ENCODE peak calls at places on chromosome 21, in four cellular contexts. I is K562, V is GM12878, B is HepG2. U is an unnamed sample.

GRCh38 chr21:28235169-28235892 is 757.3 kb downstream of the LTN1 start:
- DNase-seq in I (no peak), V (no peak), B (no peak), U (peak)

GRCh38 chr21:41208946-41209345 is 41.0 kb downstream of the BACE2 start:
- DNase-seq in I (no peak), V (no peak), B (no peak), U (no peak)

GRCh38 chr21:33078907-33079582 is 9.1 kb downstream of the OLIG1 start:
- DNase-seq in I (peak), V (peak), B (peak), U (no peak)

GRCh38 chr21:31397515-31397926 is 53.5 kb upstream of the TIAM1 start:
- DNase-seq in I (no peak), V (no peak), B (no peak), U (no peak)

GRCh38 chr21:15190837-15191236 is 126.0 kb upstream of the NRIP1 start:
- DNase-seq in I (no peak), V (no peak), B (no peak), U (no peak)

GRCh38 chr21:41410361-41410760 is 15.7 kb upstream of the MX1 start:
- DNase-seq in I (no peak), V (no peak), B (no peak), U (no peak)

GRCh38 chr21:30831194-30831765 is 1.7 kb upstream of the KRTAP7-1 start:
- DNase-seq in I (peak), V (no peak), B (peak), U (peak)

GRCh38 chr21:28540514-28540913 is 452.2 kb downstream of the LTN1 start:
- DNase-seq in I (no peak), V (no peak), B (no peak), U (no peak)

GRCh38 chr21:16002872-16003466 is 273.2 kb downstream of the USP25 start:
- DNase-seq in I (no peak), V (no peak), B (no peak), U (peak)

GRCh38 chr21:25133939-25134338 is 473.3 kb downstream of the MRPL39 start:
- DNase-seq in I (no peak), V (no peak), B (no peak), U (no peak)

GRCh38 chr21:29260461-29260860 is 38.3 kb upstream of the BACH1 start:
- DNase-seq in I (no peak), V (no peak), B (no peak), U (no peak)

GRCh38 chr21:35616090-35616489 is 444.2 kb downstream of the SETD4 start:
- DNase-seq in I (no peak), V (no peak), B (no peak), U (no peak)

GRCh38 chr21:41008971-41009370 is 159.0 kb upstream of the BACE2 start:
- DNase-seq in I (no peak), V (no peak), B (no peak), U (no peak)

GRCh38 chr21:27206368-27206982 is 239.6 kb upstream of the ADAMTS5 start:
- DNase-seq in I (no peak), V (no peak), B (no peak), U (peak)

GRCh38 chr21:27564684-27565280 is 597.9 kb upstream of the ADAMTS5 start:
- DNase-seq in I (no peak), V (no peak), B (no peak), U (peak)

GRCh38 chr21:43772368-43772870 is 3.7 kb downstream of the CSTB start:
- DNase-seq in I (no peak), V (no peak), B (no peak), U (peak)
- TF ChIP-seq JUNB in I (no peak), V (no peak), B (no peak), U (no peak)

DNA sequence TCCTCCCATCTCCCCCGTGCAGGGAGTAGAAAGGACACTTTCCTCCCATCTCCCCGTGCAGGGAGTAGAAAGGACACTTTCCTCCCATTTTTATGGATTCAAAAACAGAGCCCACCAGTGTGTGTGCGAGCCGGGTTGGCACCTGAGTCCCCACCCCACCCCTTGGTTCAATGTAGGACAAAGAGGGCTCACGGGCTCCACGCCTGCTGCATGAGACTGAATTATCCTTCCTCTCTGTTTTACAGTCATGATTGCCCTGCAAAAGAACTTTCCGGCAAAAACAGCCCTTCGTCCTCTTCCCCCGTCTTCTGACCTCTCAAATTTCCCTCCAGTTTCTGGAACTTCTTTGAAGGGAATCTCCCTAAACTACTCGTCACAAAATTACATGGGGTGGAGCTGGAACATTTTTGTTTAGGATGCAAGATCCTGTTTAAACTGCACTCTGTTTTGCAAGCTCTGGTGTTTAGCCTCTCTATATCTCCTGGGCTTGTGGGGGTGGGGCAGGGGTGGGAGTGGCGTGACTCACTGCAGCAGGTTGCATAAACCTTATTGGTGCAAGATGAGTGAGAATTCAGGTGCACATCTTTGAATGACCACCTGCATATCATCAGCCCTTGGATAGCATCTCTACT is 99.8 kb downstream of the PSMG1 start:
- DNase-seq in I (no peak), V (no peak), B (no peak), U (no peak)
- TF ChIP-seq CREB1 in I (no peak), V (no peak), B (no peak), U (no peak)

DNA sequence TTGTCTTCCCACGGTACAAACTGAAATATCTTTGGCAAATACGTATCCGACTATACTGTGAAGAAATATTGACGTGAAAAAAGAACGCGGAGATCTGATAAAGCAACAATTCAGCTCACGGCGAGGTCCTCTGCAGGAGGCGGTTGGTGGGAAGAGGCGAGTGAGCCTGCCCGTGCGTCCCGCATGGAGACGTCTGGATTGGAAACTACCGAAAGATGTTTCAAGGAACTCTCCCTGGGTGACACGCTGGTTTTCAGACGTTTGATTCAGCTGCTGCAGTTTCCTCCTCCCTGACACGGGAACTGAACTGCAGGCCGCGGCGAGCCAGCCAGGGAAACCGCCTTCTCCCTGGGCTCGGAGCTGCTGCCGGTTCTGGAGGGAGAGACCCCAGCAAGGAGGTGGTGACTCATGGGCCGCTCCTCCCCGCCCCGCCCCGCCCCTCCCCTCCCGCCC is 390 bp upstream of the COL6A1 start:
- DNase-seq in I (peak), V (no peak), B (peak), U (peak)
- TF ChIP-seq REST in I (no peak), V (no peak), B (no peak), U (no peak)

DNA sequence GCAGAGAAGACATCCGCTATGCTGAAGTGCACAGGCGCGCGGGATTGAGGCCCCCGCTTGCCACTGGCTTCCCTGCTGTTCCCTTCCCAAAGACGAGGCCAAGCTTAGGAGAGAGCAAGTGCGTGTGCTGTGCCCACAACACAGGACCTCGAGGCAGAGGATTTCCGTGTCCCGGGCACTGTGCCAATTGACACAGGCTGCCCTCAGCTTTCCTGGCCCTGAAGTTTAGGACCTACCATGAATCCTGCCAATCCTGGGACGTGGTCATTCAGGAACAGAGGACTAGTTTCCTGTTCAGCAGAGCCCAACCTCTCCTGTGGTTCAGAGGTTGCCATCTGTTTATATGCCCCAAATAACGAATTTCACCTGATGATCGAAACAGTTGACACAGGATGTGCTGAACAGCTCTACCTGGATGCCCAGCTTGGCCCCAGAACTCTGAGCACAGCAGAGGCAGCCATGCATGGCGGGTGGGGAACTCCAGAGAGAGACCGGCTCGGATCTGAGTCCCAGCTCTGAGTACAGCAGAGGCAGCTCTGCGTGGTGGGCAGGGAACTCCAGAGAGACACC is 22.0 kb downstream of the SLC37A1 start:
- DNase-seq in I (no peak), V (peak), B (no peak), U (no peak)
- TF ChIP-seq JUNB in I (no peak), V (no peak), B (no peak), U (no peak)

GRCh38 chr21:17526771-17527170 is 13.9 kb downstream of the CXADR start:
- DNase-seq in I (no peak), V (no peak), B (no peak), U (no peak)

GRCh38 chr21:17527711-17528110 is 14.9 kb downstream of the CXADR start:
- DNase-seq in I (no peak), V (no peak), B (no peak), U (peak)

GRCh38 chr21:17524635-17525034 is 11.8 kb downstream of the CXADR start:
- DNase-seq in I (no peak), V (no peak), B (no peak), U (no peak)

GRCh38 chr21:17529648-17530047 is 16.8 kb downstream of the CXADR start:
- DNase-seq in I (no peak), V (no peak), B (no peak), U (no peak)

GRCh38 chr21:17527240-17527639 is 14.4 kb downstream of the CXADR start:
- DNase-seq in I (no peak), V (no peak), B (peak), U (no peak)
- TF ChIP-seq CREB1 in I (no peak), V (no peak), B (no peak), U (no peak)

DNA sequence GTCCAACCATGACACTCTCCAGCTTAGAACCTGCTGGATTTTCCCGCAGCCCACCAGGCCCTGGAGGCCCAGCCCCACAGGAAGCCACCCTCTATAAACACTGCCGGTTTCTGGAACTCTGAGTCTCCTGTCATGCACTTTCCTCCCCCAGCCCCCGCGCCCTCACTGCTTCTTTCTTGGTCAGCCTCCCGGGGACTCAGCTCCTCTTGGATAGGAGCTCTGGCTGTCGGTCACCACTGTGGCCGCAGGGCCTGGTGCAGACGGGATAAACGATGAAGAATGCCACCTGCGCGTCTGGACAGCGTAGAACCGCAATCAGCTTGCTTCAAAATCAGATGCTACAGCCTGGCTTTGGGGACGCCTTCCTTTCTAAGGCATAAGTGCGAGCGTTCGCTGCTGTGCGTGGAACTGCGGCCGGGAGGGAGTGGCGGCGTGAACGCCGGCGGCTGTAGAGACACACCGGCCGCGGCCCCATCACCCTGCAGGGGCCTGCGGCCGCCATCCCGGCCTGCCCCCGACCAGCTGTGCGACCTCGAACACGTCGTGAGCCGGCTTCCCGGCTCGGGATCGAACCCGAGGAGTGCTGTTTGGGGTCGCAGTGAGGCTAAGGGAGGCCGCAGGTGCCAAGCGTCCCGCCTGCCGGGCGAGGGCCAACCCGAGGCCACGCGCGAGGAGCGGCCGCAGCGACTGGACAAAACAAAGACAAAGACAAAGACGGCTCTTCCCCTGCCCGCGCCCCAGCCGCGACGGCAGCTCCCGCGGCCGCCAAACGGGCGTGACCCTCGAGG is 728 bp downstream of the PTTG1IP start:
- DNase-seq in I (no peak), V (no peak), B (no peak), U (peak)
- TF ChIP-seq REST in I (no peak), V (no peak), B (no peak), U (no peak)

DNA sequence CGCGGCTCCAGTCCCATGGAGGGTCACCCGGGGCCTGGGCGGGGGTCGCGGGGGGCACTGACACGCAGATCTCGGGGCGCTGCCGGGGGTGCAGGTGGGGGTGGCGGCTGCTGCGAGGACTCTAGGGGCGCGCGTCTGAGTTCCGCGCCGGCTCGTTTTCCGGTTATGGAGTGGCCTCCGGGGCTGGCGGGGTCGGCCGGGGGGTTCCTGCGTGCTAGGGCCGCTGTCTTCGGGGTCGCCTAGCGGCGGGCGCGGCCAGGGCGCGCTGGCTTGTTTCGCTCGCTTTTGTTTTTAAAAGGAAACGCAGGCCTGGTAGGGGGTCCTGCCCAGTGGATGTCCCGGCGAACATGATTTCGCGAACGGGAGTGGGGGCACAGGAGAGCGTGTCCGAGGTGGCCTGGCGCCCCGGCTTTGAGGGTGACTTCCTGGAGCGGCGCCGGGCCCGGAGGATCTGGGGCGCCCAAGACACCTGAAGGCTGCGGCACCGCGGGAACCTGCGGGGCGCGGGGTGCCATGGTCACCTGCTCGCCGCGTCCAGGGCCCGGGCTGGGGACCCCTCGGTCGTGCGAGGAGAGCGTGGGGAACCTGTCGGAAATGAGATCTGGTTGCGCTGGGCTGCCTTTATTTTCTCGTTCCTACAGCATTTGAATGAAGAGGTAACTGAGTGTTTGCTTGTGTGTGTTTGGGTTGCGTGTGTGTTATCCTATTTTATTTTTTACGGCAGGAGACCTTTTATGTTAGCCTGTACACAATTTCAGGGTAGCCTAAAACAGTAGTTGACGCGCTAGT is 618 bp downstream of the ETS2 start:
- DNase-seq in I (no peak), V (no peak), B (no peak), U (peak)
- TF ChIP-seq JUNB in I (no peak), V (no peak), B (no peak), U (no peak)

GRCh38 chr21:38303300-38303699 is 46.5 kb downstream of the KCNJ15 start:
- DNase-seq in I (no peak), V (no peak), B (no peak), U (no peak)

GRCh38 chr21:38299651-38300050 is 42.9 kb downstream of the KCNJ15 start:
- DNase-seq in I (no peak), V (no peak), B (no peak), U (no peak)

GRCh38 chr21:38300180-38300579 is 43.4 kb downstream of the KCNJ15 start:
- DNase-seq in I (no peak), V (no peak), B (no peak), U (no peak)

GRCh38 chr21:38298833-38299232 is 42.0 kb downstream of the KCNJ15 start:
- DNase-seq in I (no peak), V (no peak), B (no peak), U (no peak)

GRCh38 chr21:38301321-38302214 is 44.8 kb downstream of the KCNJ15 start:
- DNase-seq in I (no peak), V (no peak), B (no peak), U (no peak)
- TF ChIP-seq CREB1 in I (no peak), V (no peak), B (no peak), U (no peak)